ENCODE peak calls at places on chromosomes 1 and 21, in six cellular contexts. Y, K, C, J, H and P are unnamed samples.

GRCh38 chr1:206679738-206680211 is 4.9 kb upstream of the MAPKAPK2 start:
- ATAC-seq in Y (peak), K (no peak), C (no peak), J (no peak), H (peak), P (no peak)

GRCh38 chr1:15847893-15848142 is 311 bp downstream of the SPEN start:
- ATAC-seq in Y (no peak), K (no peak), C (no peak), J (no peak), H (no peak), P (no peak)

GRCh38 chr1:108725906-108726305 is 13.2 kb downstream of the FNDC7 start:
- ATAC-seq in Y (no peak), K (no peak), C (no peak), J (no peak), H (no peak), P (no peak)

GRCh38 chr21:28148400-28149064 is 844.1 kb downstream of the LTN1 start:
- ATAC-seq in Y (no peak), K (no peak), C (no peak), J (no peak), H (no peak), P (no peak)

GRCh38 chr1:33300673-33301072 is 20.2 kb downstream of the A3GALT2 start:
- ATAC-seq in Y (peak), K (no peak), C (no peak), J (no peak), H (no peak), P (peak)

GRCh38 chr1:35470964-35471613 is 86.1 kb downstream of the KIAA0319L start:
- ATAC-seq in Y (no peak), K (no peak), C (no peak), J (no peak), H (no peak), P (no peak)

GRCh38 chr1:173422456-173422976 is 54.6 kb upstream of the PRDX6 start:
- ATAC-seq in Y (peak), K (no peak), C (no peak), J (peak), H (peak), P (peak)

GRCh38 chr1:10674700-10675598 is 121.5 kb downstream of the CASZ1 start:
- ATAC-seq in Y (no peak), K (no peak), C (no peak), J (no peak), H (no peak), P (no peak)

GRCh38 chr1:20634065-20634593 is 871 bp downstream of the PINK1 start:
- ATAC-seq in Y (no peak), K (peak), C (no peak), J (peak), H (peak), P (no peak)

GRCh38 chr1:153750026-153750995 is 22.5 kb downstream of the INTS3 start:
- ATAC-seq in Y (peak), K (no peak), C (no peak), J (peak), H (no peak), P (peak)

GRCh38 chr1:220139966-220140365 is 46.0 kb downstream of the IARS2 start:
- ATAC-seq in Y (no peak), K (no peak), C (no peak), J (no peak), H (no peak), P (no peak)

GRCh38 chr1:10378071-10378841 is 20.6 kb upstream of the PGD start:
- ATAC-seq in Y (peak), K (no peak), C (peak), J (peak), H (no peak), P (peak)

GRCh38 chr1:38052750-38053415 is 6.3 kb upstream of the POU3F1 start:
- ATAC-seq in Y (no peak), K (no peak), C (no peak), J (peak), H (peak), P (no peak)

GRCh38 chr1:9010781-9011323 is 15.4 kb downstream of the SLC2A7 start:
- ATAC-seq in Y (peak), K (no peak), C (no peak), J (no peak), H (peak), P (peak)

GRCh38 chr21:42375141-42375905 is 9.0 kb upstream of the TFF1 start:
- ATAC-seq in Y (no peak), K (no peak), C (no peak), J (no peak), H (no peak), P (no peak)
- TF ChIP-seq EP300 in Y (no peak), K (no peak), C (no peak), J (no peak), H (no peak), P (no peak)

DNA sequence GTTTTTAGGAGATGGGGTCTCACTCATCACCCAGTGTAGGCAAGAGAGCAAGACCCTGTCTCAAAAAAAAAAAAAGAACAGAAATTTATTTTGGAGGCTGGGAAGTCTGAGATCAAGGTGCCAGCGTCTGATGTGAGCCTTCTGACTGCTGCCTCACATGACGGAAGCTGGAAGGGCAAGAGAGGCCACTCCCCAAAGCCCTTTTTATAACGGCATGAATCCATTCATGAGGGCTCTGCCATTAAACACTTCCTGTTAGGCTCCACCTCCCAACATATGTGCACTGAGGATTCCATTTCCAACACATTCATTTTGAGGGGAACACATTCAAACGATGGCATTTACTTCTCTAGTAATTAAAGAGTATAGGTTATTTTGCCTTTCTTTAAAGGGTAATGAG is 50.9 kb upstream of the C1orf198 start:
- ATAC-seq in Y (no peak), K (no peak), C (no peak), J (no peak), H (no peak), P (no peak)
- TF ChIP-seq CTCF in Y (no peak), K (no peak), C (no peak), J (no peak), H (no peak), P (no peak)

DNA sequence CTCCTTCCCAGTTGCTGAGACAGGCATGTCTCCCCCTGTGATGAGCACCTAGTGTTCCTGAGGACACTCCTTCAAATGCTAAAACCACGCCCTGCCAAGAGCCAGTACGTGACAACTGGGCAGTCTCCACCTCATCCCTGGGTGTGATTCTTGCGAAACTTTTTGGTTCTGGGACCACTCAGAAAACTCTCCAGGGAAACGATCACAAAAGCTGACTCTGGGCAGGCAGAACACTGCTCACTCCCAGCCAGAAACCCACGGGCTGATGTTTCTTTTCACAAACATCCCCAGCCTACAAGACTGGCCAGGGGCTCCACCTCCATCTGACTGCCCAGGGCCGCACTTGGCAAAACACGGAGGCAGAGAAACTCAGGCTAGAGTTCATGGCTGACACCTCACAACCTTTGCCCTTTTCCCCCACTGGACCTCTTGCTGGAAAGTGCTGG is 24.4 kb downstream of the DHRS3 start:
- ATAC-seq in Y (no peak), K (no peak), C (no peak), J (no peak), H (no peak), P (peak)
- TF ChIP-seq EP300 in Y (no peak), K (no peak), C (no peak), J (no peak), H (no peak), P (no peak)

DNA sequence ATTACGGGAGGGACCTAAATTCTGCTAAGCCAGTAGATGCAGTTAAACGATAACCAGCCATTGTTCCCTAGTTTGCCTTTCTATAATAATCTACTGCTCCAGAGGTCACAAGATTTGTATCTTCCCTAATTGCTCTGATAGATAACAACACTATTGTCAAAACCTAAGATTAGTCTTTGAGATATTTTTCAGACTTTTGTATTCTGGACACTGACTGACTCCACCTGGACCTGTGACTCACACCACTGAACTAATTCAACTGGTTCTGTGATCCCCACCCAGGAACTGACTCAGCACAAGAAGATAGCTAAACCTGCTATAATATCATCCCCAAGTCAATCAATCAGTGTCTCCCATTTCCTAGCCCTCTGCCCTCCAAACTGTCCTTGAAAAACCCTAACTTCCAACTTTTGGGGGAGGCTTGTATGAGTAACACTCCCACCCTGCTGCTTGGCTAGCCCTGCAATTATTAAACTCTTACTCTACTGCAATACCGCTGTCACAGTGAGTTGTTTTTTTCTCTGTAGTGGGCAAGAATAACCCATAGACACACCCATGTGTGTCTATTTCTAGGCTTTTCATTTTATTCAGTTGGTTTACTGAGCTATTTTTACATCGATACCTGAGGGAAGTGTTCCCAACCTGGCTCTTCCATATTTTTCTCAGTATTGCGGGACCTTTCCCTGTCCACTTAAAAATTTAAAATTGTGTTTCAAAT is 11.2 kb downstream of the KIFAP3 start:
- ATAC-seq in Y (no peak), K (no peak), C (no peak), J (peak), H (no peak), P (no peak)
- TF ChIP-seq CTCF in Y (no peak), K (no peak), C (no peak), J (no peak), H (no peak), P (no peak)

DNA sequence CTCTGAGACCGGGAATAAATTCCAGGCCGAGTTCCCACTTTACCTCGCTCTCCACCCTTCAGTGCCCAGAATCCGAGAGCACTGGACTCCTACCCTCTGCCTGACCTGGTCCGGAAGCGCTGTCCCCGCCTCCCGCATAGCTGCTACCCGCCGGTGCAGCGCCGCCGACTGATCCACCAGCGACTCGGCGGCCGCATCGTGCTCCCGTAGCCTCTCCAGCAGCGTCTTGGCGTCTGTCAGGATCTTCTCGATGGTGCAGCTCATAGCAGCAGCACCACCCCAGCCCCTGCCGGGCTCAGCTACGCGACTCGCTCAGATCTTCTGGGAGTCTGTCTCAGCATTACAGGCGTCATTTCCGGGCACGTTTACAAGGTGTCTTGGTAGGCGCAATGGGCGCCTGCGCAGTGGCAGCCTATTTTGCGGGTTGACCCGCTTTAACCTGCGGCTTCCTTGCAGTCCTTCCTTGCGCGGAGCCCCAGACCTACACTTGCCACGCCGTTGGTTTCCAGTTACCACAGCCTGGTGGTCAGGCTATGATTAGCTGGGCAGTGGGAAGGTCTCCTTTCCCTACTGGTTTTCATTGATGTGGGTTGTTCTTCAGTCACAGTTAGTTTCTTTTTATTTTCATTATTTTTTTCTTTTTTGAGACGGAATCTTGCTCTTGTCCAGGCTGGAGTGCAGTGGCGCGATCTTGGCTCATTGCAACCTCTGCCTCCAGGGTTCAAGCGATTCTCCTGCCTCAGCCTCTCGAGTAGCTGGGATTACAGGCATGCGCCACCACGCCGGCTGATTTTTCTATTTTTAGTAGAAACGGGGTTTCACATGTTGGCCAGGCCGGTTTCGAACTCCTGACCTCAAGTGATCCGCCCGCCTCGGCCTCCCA is at the start of gene SIKE1:
- ATAC-seq in Y (peak), K (peak), C (peak), J (peak), H (peak), P (peak)
- TF ChIP-seq EP300 in Y (no peak), K (no peak), C (no peak), J (no peak), H (no peak), P (no peak)

GRCh38 chr1:47624531-47624930 is 186.7 kb downstream of the FOXD2 start:
- ATAC-seq in Y (no peak), K (peak), C (no peak), J (peak), H (no peak), P (no peak)
- TF ChIP-seq CTCF in Y (peak), K (peak), C (no peak), J (peak), H (no peak), P (no peak)

DNA sequence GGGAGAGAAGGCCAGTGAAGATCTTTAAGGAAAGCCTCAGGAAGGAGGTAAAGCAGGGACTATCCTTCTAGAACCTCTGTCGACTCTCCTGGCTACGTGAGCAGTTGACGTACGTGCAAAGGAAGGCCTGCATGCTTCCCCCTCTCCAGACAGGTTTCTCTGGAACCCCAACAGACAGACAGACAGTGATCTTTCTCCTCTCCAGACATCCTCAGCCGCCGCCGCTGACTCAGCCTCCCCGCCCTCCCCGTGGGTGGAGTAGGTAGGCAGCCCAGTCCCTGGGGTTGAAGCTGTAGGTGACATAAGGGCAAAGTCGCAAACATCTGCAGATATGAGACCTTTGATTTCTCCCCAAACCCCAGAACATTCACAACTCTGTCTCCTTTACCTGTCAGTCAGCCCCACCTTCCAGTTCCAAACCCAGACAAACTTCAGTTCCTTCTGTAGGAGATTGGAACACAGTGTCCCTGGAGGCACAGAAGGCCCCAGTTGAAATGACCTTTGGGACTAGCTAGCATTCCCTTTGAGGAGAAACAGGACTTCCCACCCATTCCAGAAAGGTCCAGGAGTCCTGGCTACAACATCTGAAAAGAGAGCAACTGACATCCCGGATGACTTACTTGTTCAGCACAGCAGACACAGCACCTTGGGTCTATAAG is 145.9 kb upstream of the JUN start:
- ATAC-seq in Y (peak), K (peak), C (peak), J (peak), H (no peak), P (no peak)
- TF ChIP-seq EP300 in Y (no peak), K (no peak), C (peak), J (peak), H (no peak), P (no peak)

DNA sequence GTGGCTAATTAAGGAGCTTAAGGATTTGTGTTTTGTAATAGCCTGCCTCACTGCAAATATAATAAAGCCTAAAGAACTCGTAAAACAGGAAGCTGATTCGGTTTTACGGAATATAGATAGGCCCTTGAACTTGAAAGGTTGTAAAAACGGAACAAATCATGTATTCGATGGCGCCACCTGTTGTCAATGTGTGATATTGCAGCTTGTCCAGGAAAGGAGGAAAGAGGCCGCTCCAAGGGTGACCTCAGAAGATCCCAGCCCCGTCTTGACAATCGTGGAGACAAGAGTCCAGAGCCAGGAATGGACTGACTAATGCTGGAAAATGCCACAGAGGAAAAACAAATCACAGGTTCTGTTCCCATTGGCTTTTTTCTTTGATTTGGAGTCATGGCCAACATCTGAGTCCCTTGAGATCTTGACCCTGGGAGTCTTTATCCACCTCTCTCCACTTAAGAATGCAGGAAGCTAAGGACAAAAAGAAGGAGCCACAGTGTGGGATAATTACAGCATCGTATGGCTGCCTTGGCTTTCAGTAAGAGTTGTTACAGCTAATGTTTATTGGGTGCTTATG is 7.0 kb upstream of the IGSF21 start:
- ATAC-seq in Y (peak), K (no peak), C (peak), J (peak), H (peak), P (peak)
- TF ChIP-seq CTCF in Y (peak), K (peak), C (peak), J (peak), H (peak), P (peak)

GRCh38 chr1:223003549-223003948 is 139.5 kb downstream of the TLR5 start:
- ATAC-seq in Y (no peak), K (no peak), C (no peak), J (no peak), H (no peak), P (no peak)
- TF ChIP-seq EP300 in Y (no peak), K (no peak), C (no peak), J (no peak), H (no peak), P (no peak)